ENCODE peak calls at places on chromosomes 7 and 10, in four cellular contexts. N is K562, P is HCT116, W is HepG2. S is an unnamed sample.

GRCh38 chr7:16564909-16565426 is 38.3 kb downstream of the LRRC72 start:
- DNase-seq in N (peak), P (peak), W (peak), S (peak)

GRCh38 chr10:73099141-73099540 is 2.5 kb upstream of the P4HA1 start:
- DNase-seq in W (no peak), P (no peak), N (no peak), S (no peak)

GRCh38 chr7:125984795-125985194 is 1055.2 kb upstream of the POT1 start:
- DNase-seq in N (no peak), P (no peak), W (no peak), S (no peak)

GRCh38 chr10:119494224-119495060 is 48.1 kb downstream of the RGS10 start:
- DNase-seq in N (no peak), W (no peak), P (no peak), S (peak)

GRCh38 chr7:148334959-148335577 is 255.5 kb upstream of the C7orf33 start:
- DNase-seq in W (no peak), P (no peak), N (no peak), S (no peak)

GRCh38 chr10:5511885-5512280 is 12.5 kb upstream of the CALML5 start:
- DNase-seq in N (no peak), W (no peak), P (no peak), S (no peak)

GRCh38 chr7:127629268-127629854 is 11.4 kb upstream of the PAX4 start:
- DNase-seq in P (peak), W (peak), N (peak), S (no peak)

GRCh38 chr7:12322903-12323300 is 80.8 kb downstream of the VWDE start:
- DNase-seq in P (no peak), N (no peak), W (no peak), S (no peak)

GRCh38 chr7:444606-445005 is 75.0 kb downstream of the PDGFA start:
- DNase-seq in P (no peak), N (no peak), W (no peak), S (no peak)

GRCh38 chr10:113232928-113233511 is 283.0 kb downstream of the TCF7L2 start:
- DNase-seq in P (no peak), N (no peak), W (no peak), S (no peak)

GRCh38 chr10:78470267-78471103 is 436.8 kb downstream of the RPS24 start:
- DNase-seq in P (no peak), W (peak), N (no peak), S (no peak)

GRCh38 chr7:134714791-134715190 is 64.6 kb upstream of the CALD1 start:
- DNase-seq in N (no peak), W (no peak), P (no peak), S (no peak)

GRCh38 chr7:8418627-8419245 is 14.7 kb upstream of the NXPH1 start:
- DNase-seq in P (peak), N (peak), W (peak), S (peak)

GRCh38 chr7:12674861-12675260 is 12.6 kb upstream of the ARL4A start:
- DNase-seq in W (peak), P (no peak), N (peak), S (no peak)

GRCh38 chr10:110212119-110213006 is 5.0 kb downstream of the MXI1 start:
- DNase-seq in N (peak), W (no peak), P (no peak), S (no peak)

GRCh38 chr7:97506728-97507127 is 225.2 kb upstream of the TAC1 start:
- DNase-seq in W (no peak), P (no peak), N (no peak), S (no peak)

GRCh38 chr7:23955145-23955544 is 245.1 kb downstream of the STK31 start:
- DNase-seq in N (no peak), W (no peak), P (no peak), S (no peak)

GRCh38 chr7:100859856-100860255 is 7.3 kb upstream of the TRIP6 start:
- DNase-seq in N (no peak), W (no peak), P (no peak), S (no peak)

GRCh38 chr10:122204691-122205489 is 66.2 kb upstream of the BTBD16 start:
- DNase-seq in P (no peak), W (no peak), N (no peak), S (no peak)

GRCh38 chr10:84004206-84004605 is 135.1 kb upstream of the GHITM start:
- DNase-seq in W (no peak), N (no peak), P (no peak), S (no peak)

GRCh38 chr7:151379534-151380198 is 30.2 kb downstream of the WDR86 start:
- DNase-seq in W (no peak), P (no peak), N (no peak), S (no peak)

GRCh38 chr10:11600280-11600679 is 11.2 kb downstream of the USP6NL start:
- DNase-seq in W (no peak), P (no peak), N (no peak), S (no peak)

GRCh38 chr7:151897951-151898686 is 21.2 kb upstream of the PRKAG2 start:
- DNase-seq in W (no peak), N (no peak), P (no peak), S (no peak)

GRCh38 chr10:112286837-112287818 is 3.9 kb downstream of the TECTB start:
- DNase-seq in P (no peak), W (peak), N (no peak), S (no peak)

GRCh38 chr10:85648279-85648754 is 718.3 kb downstream of the GRID1 start:
- DNase-seq in W (no peak), P (no peak), N (no peak), S (no peak)

GRCh38 chr10:440127-440526 is 249.3 kb downstream of the DIP2C start:
- DNase-seq in N (no peak), W (no peak), P (no peak), S (no peak)

GRCh38 chr10:4865945-4866661 is 40.1 kb downstream of the AKR1E2 start:
- DNase-seq in W (no peak), N (peak), P (no peak), S (no peak)

GRCh38 chr10:122162566-122163181 is 108.4 kb upstream of the BTBD16 start:
- DNase-seq in P (no peak), W (peak), N (no peak), S (no peak)

GRCh38 chr10:129307141-129307540 is 159.9 kb upstream of the MGMT start:
- DNase-seq in W (peak), N (no peak), P (no peak), S (no peak)

GRCh38 chr7:122225874-122226273 is 78.7 kb downstream of the FEZF1 start:
- DNase-seq in W (no peak), N (no peak), P (no peak), S (no peak)

GRCh38 chr10:35259769-35260397 is 76.4 kb upstream of the CCNY start:
- DNase-seq in W (peak), N (peak), P (no peak), S (peak)

GRCh38 chr10:13349776-13350274 is 1.7 kb upstream of the SEPHS1 start:
- DNase-seq in W (no peak), N (peak), P (no peak), S (no peak)

GRCh38 chr10:13352519-13352918 is 4.4 kb upstream of the SEPHS1 start:
- DNase-seq in P (no peak), N (peak), W (peak), S (no peak)

GRCh38 chr10:13354783-13355182 is 6.7 kb upstream of the SEPHS1 start:
- DNase-seq in P (no peak), N (no peak), W (no peak), S (no peak)

GRCh38 chr10:13348216-13349017 is at the start of gene SEPHS1:
- DNase-seq in N (peak), P (peak), W (peak), S (no peak)

GRCh38 chr10:13351340-13351915 is 3.3 kb upstream of the SEPHS1 start:
- DNase-seq in N (no peak), P (no peak), W (no peak), S (no peak)
- H3K4me3 ChIP-seq in N (no peak), P (no peak), W (no peak), S (no peak)

DNA sequence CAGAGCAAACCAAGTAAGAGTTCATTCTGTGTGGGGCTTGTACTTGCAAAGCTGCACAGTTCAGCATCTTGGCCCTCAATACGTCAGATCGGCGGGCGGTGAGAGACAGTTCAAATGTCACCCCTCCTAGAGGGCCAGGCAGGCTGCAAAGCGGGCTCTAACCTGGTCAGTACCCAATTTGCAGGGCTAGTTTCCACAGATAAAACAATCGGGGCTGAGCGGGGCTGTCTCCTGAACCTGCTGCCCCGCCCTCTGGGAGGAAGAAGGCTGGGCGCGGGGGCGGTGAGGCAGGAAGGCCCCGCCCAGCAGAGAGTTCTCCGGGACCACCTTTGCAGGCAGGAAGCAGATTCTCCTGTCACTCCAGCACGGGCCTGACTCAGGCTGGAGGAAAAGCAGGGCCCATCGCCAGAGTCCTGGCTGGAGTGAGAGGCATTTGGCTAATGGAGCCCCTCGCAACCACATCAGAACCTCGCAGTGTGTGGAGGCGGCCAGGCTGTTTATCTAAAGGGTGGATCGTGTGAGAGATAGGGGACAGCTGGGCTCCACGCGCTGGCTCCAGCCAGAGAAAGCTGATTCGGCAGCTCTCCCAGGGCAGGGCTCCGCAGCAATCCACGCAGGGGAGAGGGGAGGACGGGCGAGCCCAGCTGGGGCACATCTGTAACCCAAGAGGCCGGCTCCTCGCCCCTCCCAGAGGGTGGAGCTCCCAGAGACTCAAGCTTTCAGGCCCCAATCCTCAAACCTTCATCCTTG is 83.1 kb downstream of the SH3PXD2A start:
- DNase-seq in N (peak), W (no peak), P (peak), S (no peak)
- TF ChIP-seq POLR2AphosphoS5 in N (peak), W (no peak), P (peak), S (no peak)

DNA sequence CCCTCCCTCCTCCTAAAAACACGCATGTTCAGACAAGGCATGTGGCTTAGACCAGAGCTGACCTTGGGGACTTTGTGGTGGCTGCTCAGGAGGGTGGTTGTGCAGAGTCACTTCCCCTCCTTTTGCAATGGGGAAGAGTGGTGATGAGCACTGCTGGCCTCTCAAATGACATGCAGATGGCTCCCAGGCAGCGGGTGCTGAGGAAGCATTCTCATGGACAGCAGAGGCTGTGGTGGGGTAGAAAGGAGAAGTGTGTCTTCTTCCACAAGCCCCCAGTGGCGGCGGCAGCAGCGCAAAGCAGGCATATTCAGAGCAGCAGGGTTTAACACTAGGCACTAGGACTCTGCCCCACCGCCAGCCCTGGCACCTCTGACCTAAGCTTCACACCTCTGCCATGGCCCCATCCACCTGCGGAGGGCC is 105.9 kb upstream of the ANLN start:
- DNase-seq in N (peak), P (no peak), W (no peak), S (no peak)
- TF ChIP-seq TCF7L2 in N (no peak), P (no peak), W (no peak), S (no peak)

GRCh38 chr10:124447741-124448466 is 1.9 kb downstream of the NKX1-2 start:
- DNase-seq in W (no peak), N (no peak), P (no peak), S (no peak)

GRCh38 chr10:124450783-124451057 is 885 bp upstream of the NKX1-2 start:
- DNase-seq in P (no peak), N (no peak), W (no peak), S (no peak)

GRCh38 chr10:124448696-124449169 is 1.1 kb downstream of the NKX1-2 start:
- DNase-seq in N (no peak), W (no peak), P (no peak), S (no peak)

GRCh38 chr10:124450010-124450782 is at the start of gene NKX1-2:
- DNase-seq in N (no peak), W (no peak), P (peak), S (no peak)

DNA sequence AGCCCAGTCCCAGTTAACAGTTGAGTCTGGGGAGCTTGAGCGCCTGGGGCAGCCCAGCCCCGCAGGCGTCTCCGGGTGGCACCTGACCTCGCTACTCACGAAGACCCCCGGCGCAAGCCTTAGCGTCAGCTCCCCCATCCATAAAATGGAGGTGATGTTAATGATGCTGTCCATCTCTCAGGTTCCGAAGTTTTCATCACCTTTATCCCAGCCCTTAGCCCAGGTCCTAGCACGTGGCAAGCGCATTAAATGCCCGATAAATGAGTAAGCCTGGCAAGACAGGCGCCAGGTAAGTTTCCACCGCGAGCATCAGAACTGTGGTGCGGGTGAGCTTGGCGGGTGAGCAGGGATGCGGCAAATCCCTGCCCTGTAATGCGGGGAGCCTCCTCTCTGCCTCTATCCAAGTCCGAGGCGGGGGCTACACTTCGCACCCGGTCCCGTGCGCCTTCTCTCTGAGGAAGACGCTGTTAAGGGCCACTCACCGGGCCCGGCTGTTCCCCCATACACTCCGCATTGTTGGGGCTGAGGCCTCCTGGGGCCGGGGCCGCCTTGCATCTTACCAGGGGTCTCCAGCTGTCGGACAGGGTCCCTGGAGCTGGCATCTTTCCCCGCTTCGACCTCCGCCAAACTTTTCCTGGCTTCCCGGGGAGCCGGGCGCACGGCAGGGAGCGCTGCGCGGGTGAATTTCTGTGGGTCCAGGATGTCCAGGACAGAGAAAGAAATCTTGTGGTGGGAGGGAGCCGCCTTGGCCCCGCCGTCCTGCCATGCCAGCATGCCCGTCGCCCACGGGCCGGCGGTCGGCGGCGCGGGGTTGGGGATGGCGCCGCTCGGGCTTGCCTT is 445 bp downstream of the NKX1-2 start:
- DNase-seq in N (no peak), W (no peak), P (no peak), S (no peak)
- H3K4me3 ChIP-seq in N (no peak), W (no peak), P (peak), S (peak)

GRCh38 chr7:55326079-55326847 is 38.9 kb upstream of the LANCL2 start:
- DNase-seq in N (no peak), W (no peak), P (no peak), S (no peak)
- TF ChIP-seq POLR2AphosphoS5 in N (no peak), W (no peak), P (no peak), S (no peak)

GRCh38 chr7:41114166-41114565 is 588.7 kb downstream of the INHBA start:
- DNase-seq in N (no peak), P (no peak), W (no peak), S (no peak)
- TF ChIP-seq TCF7L2 in N (no peak), P (no peak), W (no peak), S (no peak)

GRCh38 chr10:93437946-93438795 is 44.0 kb downstream of the MYOF start:
- DNase-seq in P (no peak), W (no peak), N (no peak), S (no peak)

GRCh38 chr10:93438796-93439253 is 43.3 kb downstream of the MYOF start:
- DNase-seq in P (peak), N (no peak), W (no peak), S (no peak)

GRCh38 chr10:93436577-93436976 is 45.6 kb downstream of the MYOF start:
- DNase-seq in N (no peak), P (no peak), W (no peak), S (no peak)

GRCh38 chr10:93437000-93437945 is 44.9 kb downstream of the MYOF start:
- DNase-seq in P (peak), N (no peak), W (peak), S (peak)

GRCh38 chr10:93440591-93441012 is 41.5 kb downstream of the MYOF start:
- DNase-seq in N (no peak), P (no peak), W (no peak), S (no peak)
- H3K4me3 ChIP-seq in N (no peak), P (no peak), W (no peak), S (no peak)